ENCODE peak calls at places on chromosomes 1 and 21, in six cellular contexts. Z, R, Q, S, K and A are unnamed samples.
A peak's percentile ranks its signal among the peaks of the same experiment; 100 is the strongest.

GRCh38 chr1:3063379-3064295 is 5.4 kb upstream of the PRDM16 start:
- DNase-seq in Z (no peak), R (no peak), Q (no peak), S (peak; percentile 66), K (peak; percentile 48), A (no peak)

GRCh38 chr1:247362074-247362597 is 30.5 kb upstream of the ZNF496 start:
- DNase-seq in Z (no peak), R (no peak), Q (no peak), S (no peak), K (no peak), A (no peak)

GRCh38 chr1:73782901-73783300 is 415.1 kb downstream of the LRRIQ3 start:
- DNase-seq in Z (no peak), R (no peak), Q (no peak), S (no peak), K (no peak), A (no peak)

GRCh38 chr1:44792736-44793502 is 4.9 kb upstream of the BEST4 start:
- DNase-seq in Z (no peak), R (no peak), Q (no peak), S (no peak), K (no peak), A (no peak)

GRCh38 chr1:41239988-41240610 is 2.0 kb downstream of the SCMH1 start:
- DNase-seq in Z (no peak), R (no peak), Q (no peak), S (no peak), K (no peak), A (peak; percentile 99)

GRCh38 chr1:164310166-164310565 is 248.8 kb upstream of the PBX1 start:
- DNase-seq in Z (no peak), R (no peak), Q (no peak), S (no peak), K (no peak), A (no peak)

GRCh38 chr1:54359393-54360162 is 46.6 kb downstream of the SSBP3 start:
- DNase-seq in Z (no peak), R (no peak), Q (no peak), S (no peak), K (no peak), A (no peak)

GRCh38 chr1:198935371-198935921 is 296.6 kb downstream of the PTPRC start:
- DNase-seq in Z (no peak), R (peak; percentile 58), Q (no peak), S (no peak), K (peak; percentile 16), A (peak; percentile 75)

GRCh38 chr1:151386002-151386401 is 13.4 kb upstream of the PSMB4 start:
- DNase-seq in Z (no peak), R (no peak), Q (no peak), S (no peak), K (no peak), A (no peak)

GRCh38 chr1:54649921-54650320 is 8.3 kb downstream of the MROH7 start:
- DNase-seq in Z (no peak), R (no peak), Q (no peak), S (no peak), K (no peak), A (no peak)

GRCh38 chr1:8962812-8963669 is 17.4 kb downstream of the CA6 start:
- DNase-seq in Z (peak; percentile 81), R (no peak), Q (peak; percentile 80), S (peak; percentile 76), K (peak; percentile 95), A (peak; percentile 71)

GRCh38 chr1:217135987-217136894 is 413.0 kb upstream of the ESRRG start:
- DNase-seq in Z (no peak), R (no peak), Q (peak; percentile 43), S (peak; percentile 64), K (peak; percentile 58), A (no peak)

GRCh38 chr1:33429846-33430750 is 797 bp downstream of the PHC2 start:
- DNase-seq in Z (no peak), R (no peak), Q (peak; percentile 20), S (peak; percentile 62), K (peak; percentile 46), A (no peak)

GRCh38 chr1:1987142-1987510 is 16.5 kb downstream of the CFAP74 start:
- DNase-seq in Z (no peak), R (no peak), Q (no peak), S (no peak), K (no peak), A (no peak)

GRCh38 chr1:163035791-163036249 is 33.3 kb upstream of the RGS4 start:
- DNase-seq in Z (no peak), R (no peak), Q (no peak), S (no peak), K (no peak), A (no peak)

GRCh38 chr21:39182484-39183271 is 573 bp downstream of the PSMG1 start:
- DNase-seq in Z (no peak), R (no peak), Q (no peak), S (no peak), K (no peak), A (no peak)

GRCh38 chr1:231856426-231856825 is 229.8 kb downstream of the DISC1 start:
- DNase-seq in Z (no peak), R (no peak), Q (no peak), S (no peak), K (peak; percentile 7), A (no peak)

GRCh38 chr1:33500547-33500946 is 28.1 kb downstream of the ZSCAN20 start:
- DNase-seq in Z (peak; percentile 26), R (no peak), Q (no peak), S (no peak), K (peak; percentile 51), A (no peak)

GRCh38 chr1:165185161-165185889 is 171.2 kb downstream of the LMX1A start:
- DNase-seq in Z (no peak), R (no peak), Q (no peak), S (no peak), K (no peak), A (no peak)

GRCh38 chr1:35808376-35809155 is 750 bp downstream of the AGO4 start:
- DNase-seq in Z (peak; percentile 65), R (no peak), Q (peak; percentile 38), S (peak; percentile 74), K (peak; percentile 53), A (peak; percentile 17)

GRCh38 chr1:204073837-204074273 is 940 bp downstream of the SOX13 start:
- DNase-seq in Z (no peak), R (no peak), Q (no peak), S (no peak), K (no peak), A (no peak)

GRCh38 chr1:225514671-225515081 is 86.8 kb upstream of the LBR start:
- DNase-seq in Z (no peak), R (no peak), Q (peak; percentile 21), S (no peak), K (no peak), A (no peak)

DNA sequence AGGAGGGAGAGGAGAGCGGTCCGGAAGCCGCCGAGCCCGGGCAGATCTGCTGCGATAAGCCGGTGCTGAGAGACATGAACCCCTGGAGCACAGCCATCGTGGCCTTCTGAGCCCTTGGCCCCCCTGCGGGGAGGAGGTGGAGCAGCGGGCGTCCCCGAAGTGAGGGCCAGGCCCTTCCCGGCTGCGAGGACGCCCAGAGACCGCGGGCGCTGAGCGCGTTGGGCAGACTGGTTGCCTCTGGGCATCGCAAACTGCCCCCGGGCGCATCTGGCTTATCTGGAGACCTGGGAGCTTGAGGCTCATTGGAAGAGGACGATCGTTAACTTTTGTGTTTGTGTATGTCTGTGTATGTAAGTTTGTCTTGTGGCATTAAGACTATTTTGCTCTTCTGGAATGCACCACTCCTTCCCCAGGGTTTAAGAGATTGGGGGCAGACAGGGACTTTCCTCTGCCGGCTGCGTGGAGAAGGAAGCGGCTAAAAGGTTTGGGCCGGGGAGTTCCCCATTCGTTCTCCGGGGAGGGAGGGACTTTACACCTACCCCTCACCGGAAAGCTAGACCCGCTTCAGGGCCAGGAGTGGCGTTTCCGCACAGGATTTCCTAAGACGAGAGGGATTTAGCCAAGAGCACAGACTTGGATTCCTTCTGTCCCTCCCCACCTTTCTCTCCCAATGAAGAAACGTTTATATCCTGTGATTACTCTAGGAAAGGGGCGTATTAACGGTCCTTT is 1.4 kb downstream of the IER5 start:
- DNase-seq in Z (peak; percentile 68), R (no peak), Q (peak; percentile 63), S (peak; percentile 79), K (peak; percentile 71), A (peak; percentile 30)
- TF ChIP-seq CREB1 in Z (no peak), R (no peak), Q (no peak), S (no peak), K (no peak), A (no peak)

DNA sequence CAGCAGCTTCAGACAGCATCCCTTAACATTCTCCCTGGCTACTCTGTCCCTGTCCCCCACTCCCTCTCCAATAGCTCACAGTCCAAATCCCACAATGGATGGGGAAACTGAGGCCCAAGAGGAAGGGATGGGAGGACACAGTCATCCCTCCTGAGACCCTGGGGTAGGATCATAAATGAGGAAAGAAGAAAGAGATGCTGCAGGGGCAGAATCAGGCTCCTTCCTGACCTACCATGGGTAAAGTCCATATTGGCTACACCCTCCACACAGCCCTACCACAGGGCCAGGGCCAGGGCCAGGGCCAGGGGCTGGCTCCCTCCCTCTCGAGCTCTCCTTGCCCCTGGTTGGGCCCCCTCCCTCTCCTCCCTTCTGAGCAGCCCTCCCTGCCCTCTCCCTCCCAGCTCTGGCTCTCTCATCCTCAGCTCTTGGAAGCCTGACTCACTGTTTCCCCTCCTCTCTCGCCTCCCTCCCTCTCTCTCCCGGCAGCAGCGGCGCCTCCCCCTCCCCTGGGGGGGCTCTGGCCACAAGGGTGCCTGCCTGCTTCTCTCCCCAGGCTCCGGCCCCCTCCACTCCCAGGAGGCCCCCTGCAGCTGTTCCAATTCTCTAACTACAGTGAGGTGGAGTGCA is 4.9 kb downstream of the AHDC1 start:
- DNase-seq in Z (peak; percentile 88), R (no peak), Q (no peak), S (no peak), K (no peak), A (no peak)
- TF ChIP-seq CREB1 in Z (no peak), R (no peak), Q (no peak), S (no peak), K (no peak), A (no peak)

GRCh38 chr1:171937938-171938337 is 96.6 kb downstream of the DNM3 start:
- DNase-seq in Z (no peak), R (no peak), Q (no peak), S (no peak), K (no peak), A (no peak)

GRCh38 chr1:171940373-171940772 is 99.1 kb downstream of the DNM3 start:
- DNase-seq in Z (no peak), R (no peak), Q (no peak), S (no peak), K (no peak), A (no peak)

GRCh38 chr1:171935664-171936063 is 94.4 kb downstream of the DNM3 start:
- DNase-seq in Z (no peak), R (no peak), Q (no peak), S (no peak), K (no peak), A (no peak)

GRCh38 chr1:171941920-171942319 is 100.6 kb downstream of the DNM3 start:
- DNase-seq in Z (no peak), R (no peak), Q (no peak), S (no peak), K (no peak), A (no peak)

DNA sequence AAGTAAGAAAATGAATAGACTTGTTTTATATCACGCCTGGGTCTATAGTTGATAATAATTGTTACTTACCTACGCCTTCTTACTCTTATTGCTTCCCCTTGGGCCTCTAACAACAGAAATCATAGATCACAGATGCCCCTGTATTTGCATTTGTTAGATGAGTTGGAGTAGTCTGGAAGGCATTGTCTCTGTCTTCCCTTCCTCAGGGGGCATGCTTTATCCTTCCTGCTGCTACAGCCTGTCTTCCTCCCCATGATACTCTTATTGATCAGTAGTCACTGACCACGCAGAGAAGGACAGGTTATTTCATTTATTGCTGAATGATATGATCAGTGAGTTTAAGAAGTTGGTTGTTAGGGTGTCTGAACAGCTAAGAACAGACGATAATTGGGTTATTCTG is 98.4 kb downstream of the DNM3 start:
- DNase-seq in Z (no peak), R (no peak), Q (no peak), S (no peak), K (peak; percentile 36), A (no peak)
- TF ChIP-seq CREB1 in Z (no peak), R (no peak), Q (no peak), S (no peak), K (no peak), A (no peak)

GRCh38 chr1:30008998-30009657 is 714.3 kb downstream of the MATN1 start:
- DNase-seq in Z (no peak), R (no peak), Q (no peak), S (no peak), K (peak; percentile 36), A (peak; percentile 43)
- TF ChIP-seq CREB1 in Z (no peak), R (no peak), Q (no peak), S (no peak), K (no peak), A (no peak)